ENCODE peak calls at places on chromosomes 2 and 18, in four cellular contexts. A is activated T-helper 1 cell treated with Interleukin-2 at 50 U/mL for 16 hours, C is mammary epithelial cell, W is NCI-H146. T is an unnamed sample.

GRCh38 chr2:58834404-58834803 is 593.3 kb upstream of the FANCL start:
- DNase-seq in C (no peak), W (no peak), A (no peak), T (peak; percentile 62)

GRCh38 chr2:212227755-212228154 is 310.8 kb downstream of the ERBB4 start:
- DNase-seq in W (peak; percentile 68), A (no peak), C (peak; percentile 70), T (peak; percentile 87)

GRCh38 chr2:64263315-64263714 is 119.1 kb upstream of the PELI1 start:
- DNase-seq in W (no peak), C (peak; percentile 84), A (no peak), T (peak; percentile 67)

GRCh38 chr2:15738225-15738546 is 146.5 kb downstream of the DDX1 start:
- DNase-seq in W (no peak), C (no peak), A (no peak), T (no peak)

GRCh38 chr2:130808482-130809268 is 28.0 kb upstream of the ARHGEF4 start:
- DNase-seq in A (no peak), W (no peak), C (peak; percentile 98), T (peak; percentile 99)

GRCh38 chr2:28895189-28895893 is 874 bp downstream of the WDR43 start:
- DNase-seq in A (peak; percentile 5), W (peak; percentile 44), C (peak; percentile 84), T (peak; percentile 67)

GRCh38 chr18:78561757-78562445 is 417.7 kb upstream of the SALL3 start:
- DNase-seq in C (no peak), A (no peak), W (peak; percentile 40), T (no peak)

GRCh38 chr18:8548186-8548585 is 61.1 kb upstream of the RAB12 start:
- DNase-seq in A (no peak), W (no peak), C (peak; percentile 90), T (peak; percentile 53)

GRCh38 chr2:121128741-121129659 is 156.0 kb downstream of the TFCP2L1 start:
- DNase-seq in A (no peak), W (peak; percentile 80), C (peak; percentile 42), T (no peak)

GRCh38 chr2:66445781-66446177 is 10.9 kb downstream of the MEIS1 start:
- DNase-seq in C (no peak), W (no peak), A (no peak), T (no peak)

GRCh38 chr2:11669454-11670291 is at the start of gene NTSR2:
- DNase-seq in C (peak; percentile 69), A (no peak), W (no peak), T (no peak)

GRCh38 chr2:119255760-119256573 is 32.3 kb downstream of the STEAP3 start:
- DNase-seq in C (peak; percentile 90), W (no peak), A (no peak), T (peak; percentile 96)

GRCh38 chr18:24015897-24016631 is 1.5 kb downstream of the TTC39C start:
- DNase-seq in W (no peak), C (no peak), A (no peak), T (no peak)

GRCh38 chr2:239146741-239147181 is 254.1 kb downstream of the HDAC4 start:
- DNase-seq in C (no peak), A (no peak), W (no peak), T (no peak)

GRCh38 chr2:220687231-220687843 is 884.8 kb downstream of the EPHA4 start:
- DNase-seq in A (peak; percentile 36), C (peak; percentile 54), W (no peak), T (peak; percentile 68)

GRCh38 chr18:56789004-56789888 is 138.1 kb downstream of the WDR7 start:
- DNase-seq in A (no peak), W (peak; percentile 19), C (peak; percentile 14), T (peak; percentile 59)

GRCh38 chr2:223269386-223269785 is 217.4 kb downstream of the KCNE4 start:
- DNase-seq in W (no peak), A (no peak), C (no peak), T (no peak)

GRCh38 chr2:152500777-152501176 is 165.8 kb downstream of the FMNL2 start:
- DNase-seq in W (no peak), C (no peak), A (no peak), T (no peak)

GRCh38 chr2:54471221-54471711 is 15.1 kb downstream of the SPTBN1 start:
- DNase-seq in A (no peak), C (peak; percentile 28), W (peak; percentile 6), T (peak; percentile 63)

GRCh38 chr2:134109246-134109645 is 144.6 kb upstream of the MGAT5 start:
- DNase-seq in C (no peak), W (no peak), A (no peak), T (no peak)

GRCh38 chr2:28268386-28268785 is 124.3 kb upstream of the FOSL2 start:
- DNase-seq in A (no peak), W (no peak), C (no peak), T (peak; percentile 16)

GRCh38 chr2:30666307-30666874 is 140.9 kb downstream of the CAPN13 start:
- DNase-seq in A (no peak), C (peak; percentile 94), W (peak; percentile 6), T (peak; percentile 84)

GRCh38 chr2:134120160-134120717 is 133.6 kb upstream of the MGAT5 start:
- DNase-seq in C (no peak), A (peak; percentile 18), W (peak; percentile 52), T (no peak)

GRCh38 chr2:209817818-209818420 is 46.3 kb downstream of the UNC80 start:
- DNase-seq in W (no peak), C (no peak), A (no peak), T (no peak)

GRCh38 chr2:40666438-40666837 is 214.5 kb upstream of the SLC8A1 start:
- DNase-seq in C (no peak), A (no peak), W (no peak), T (no peak)

GRCh38 chr2:127594116-127594591 is 51.8 kb upstream of the GPR17 start:
- DNase-seq in A (no peak), W (no peak), C (no peak), T (no peak)

GRCh38 chr2:216865658-216866057 is 5.8 kb upstream of the TNP1 start:
- DNase-seq in A (no peak), C (no peak), W (no peak), T (no peak)

GRCh38 chr2:96802281-96802595 is 13.8 kb upstream of the CNNM3 start:
- DNase-seq in W (no peak), A (no peak), C (no peak), T (no peak)

GRCh38 chr2:174072857-174073256 is 107.7 kb upstream of the SP3 start:
- DNase-seq in A (no peak), W (no peak), C (no peak), T (no peak)